ENCODE peak calls at places on chromosomes 4 and X, in six cellular contexts. C is effector CD4-positive, alpha-beta T cell; B is PC-3; U is astrocyte of the hippocampus; L is ACHN; G is hepatic stellate cell. M is an unnamed sample.

GRCh38 chrX:17405225-17405969 is 30.4 kb downstream of the NHS start:
- DNase-seq in C (no peak), B (peak), U (peak), L (peak), G (no peak), M (no peak)

GRCh38 chr4:95158045-95158444 is 390.7 kb downstream of the UNC5C start:
- DNase-seq in C (no peak), B (no peak), U (no peak), L (no peak), G (no peak), M (no peak)

GRCh38 chrX:110168585-110168984 is 149.3 kb downstream of the AMMECR1 start:
- DNase-seq in C (no peak), B (no peak), U (peak), L (no peak), G (no peak), M (no peak)

GRCh38 chrX:102339312-102340298 is 92.6 kb downstream of the NXF2 start:
- DNase-seq in C (peak), B (no peak), U (no peak), L (no peak), G (no peak), M (peak)

GRCh38 chr4:126028871-126029270 is 714.1 kb downstream of the FAT4 start:
- DNase-seq in C (no peak), B (no peak), U (no peak), L (no peak), G (no peak), M (no peak)

GRCh38 chr4:52915730-52916129 is 53.6 kb downstream of the RASL11B start:
- DNase-seq in C (no peak), B (no peak), U (no peak), L (no peak), G (no peak), M (no peak)

GRCh38 chrX:13001961-13002671 is 27.2 kb downstream of the TMSB4X start:
- DNase-seq in C (no peak), B (peak), U (no peak), L (peak), G (no peak), M (peak)

GRCh38 chrX:31889028-31889427 is 817.2 kb upstream of the FTHL17 start:
- DNase-seq in C (no peak), B (no peak), U (no peak), L (no peak), G (no peak), M (no peak)

GRCh38 chr4:88737304-88738015 is 39.8 kb upstream of the NAP1L5 start:
- DNase-seq in C (no peak), B (no peak), U (peak), L (peak), G (no peak), M (peak)

GRCh38 chrX:42366181-42366580 is 411.8 kb downstream of the PPP1R2C start:
- DNase-seq in C (no peak), B (peak), U (no peak), L (no peak), G (no peak), M (no peak)

GRCh38 chrX:113741744-113742143 is 842.1 kb upstream of the HTR2C start:
- DNase-seq in C (no peak), B (peak), U (peak), L (peak), G (no peak), M (no peak)

GRCh38 chr4:145525291-145525740 is 43.7 kb downstream of the SMAD1 start:
- DNase-seq in C (no peak), B (peak), U (no peak), L (no peak), G (no peak), M (no peak)

M was measured in T-helper 1 cell.